ENCODE peak calls at places on chromosomes 1 and 21, in six cellular contexts. L is uterus, P is tibial artery, O is LoVo, B is HS-5, F is D341Med. I is an unnamed sample.

GRCh38 chr1:85857991-85858390 is 149.8 kb upstream of the ZNHIT6 start:
- DNase-seq in L (no peak), P (no peak), O (no peak), B (no peak), F (no peak), I (no peak)

GRCh38 chr1:10236405-10237156 is 26.2 kb downstream of the KIF1B start:
- DNase-seq in L (no peak), P (no peak), O (no peak), B (no peak), F (no peak), I (no peak)

GRCh38 chr1:94633051-94633450 is 91.5 kb upstream of the F3 start:
- DNase-seq in L (no peak), P (no peak), O (no peak), B (no peak), F (no peak), I (no peak)

GRCh38 chr1:236158719-236159118 is 16.4 kb downstream of the GPR137B start:
- DNase-seq in L (no peak), P (no peak), O (no peak), B (no peak), F (no peak), I (no peak)

GRCh38 chr1:196655494-196655893 is 3.7 kb downstream of the CFH start:
- DNase-seq in L (no peak), P (no peak), O (no peak), B (no peak), F (no peak), I (no peak)

GRCh38 chr1:18109058-18109755 is 1.6 kb downstream of the IGSF21 start:
- DNase-seq in L (no peak), P (no peak), O (no peak), B (no peak), F (peak), I (no peak)

GRCh38 chr1:5744911-5745431 is 247.3 kb downstream of the NPHP4 start:
- DNase-seq in L (no peak), P (no peak), O (no peak), B (no peak), F (no peak), I (no peak)

GRCh38 chr21:17607684-17608083 is 5.0 kb downstream of the BTG3 start:
- DNase-seq in L (no peak), P (no peak), O (no peak), B (no peak), F (no peak), I (no peak)

GRCh38 chr21:42120056-42120903 is 49.2 kb downstream of the UMODL1 start:
- DNase-seq in L (no peak), P (no peak), O (no peak), B (no peak), F (no peak), I (no peak)

GRCh38 chr21:25710550-25710949 is 24.2 kb downstream of the ATP5PF start:
- DNase-seq in L (no peak), P (no peak), O (no peak), B (no peak), F (no peak), I (no peak)

GRCh38 chr1:156821801-156822200 is 5.2 kb upstream of the SH2D2A start:
- DNase-seq in L (no peak), P (no peak), O (no peak), B (no peak), F (no peak), I (no peak)

GRCh38 chr1:182802006-182802798 is 12.6 kb downstream of the NPL start:
- DNase-seq in L (no peak), P (no peak), O (no peak), B (no peak), F (no peak), I (no peak)

GRCh38 chr1:107529511-107530149 is 388.8 kb downstream of the NTNG1 start:
- DNase-seq in L (no peak), P (no peak), O (peak), B (no peak), F (peak), I (no peak)

GRCh38 chr1:39943471-39944290 is 11.3 kb upstream of the MFSD2A start:
- DNase-seq in L (no peak), P (no peak), O (peak), B (no peak), F (no peak), I (no peak)

GRCh38 chr1:45620588-45621500 is 3.0 kb downstream of the CCDC17 start:
- DNase-seq in L (no peak), P (no peak), O (no peak), B (no peak), F (no peak), I (no peak)

GRCh38 chr1:12556368-12556930 is 61.6 kb downstream of the DHRS3 start:
- DNase-seq in L (peak), P (peak), O (no peak), B (no peak), F (peak), I (peak)

GRCh38 chr1:169047074-169047473 is 59.4 kb upstream of the ATP1B1 start:
- DNase-seq in L (no peak), P (no peak), O (no peak), B (no peak), F (no peak), I (no peak)

GRCh38 chr1:200411406-200412257 is 1.8 kb upstream of the ZNF281 start:
- DNase-seq in L (no peak), P (no peak), O (peak), B (no peak), F (no peak), I (no peak)

GRCh38 chr21:34887729-34888568 is 161.2 kb downstream of the RUNX1 start:
- DNase-seq in L (peak), P (peak), O (peak), B (peak), F (peak), I (peak)

GRCh38 chr1:78577257-78578100 is 42.8 kb upstream of the IFI44L start:
- DNase-seq in L (no peak), P (no peak), O (no peak), B (no peak), F (no peak), I (no peak)

GRCh38 chr1:111032295-111032897 is 68.7 kb upstream of the LRIF1 start:
- DNase-seq in L (no peak), P (no peak), O (peak), B (no peak), F (peak), I (no peak)

GRCh38 chr1:161885013-161885412 is 118.9 kb downstream of the ATF6 start:
- DNase-seq in L (no peak), P (peak), O (no peak), B (no peak), F (no peak), I (no peak)

GRCh38 chr1:25523512-25523911 is 19.9 kb upstream of the LDLRAP1 start:
- DNase-seq in L (no peak), P (no peak), O (no peak), B (no peak), F (no peak), I (no peak)

GRCh38 chr1:183648042-183648441 is 5.1 kb downstream of the APOBEC4 start:
- DNase-seq in L (no peak), P (no peak), O (no peak), B (no peak), F (no peak), I (no peak)

GRCh38 chr1:172917972-172918371 is 132.8 kb downstream of the TNFSF18 start:
- DNase-seq in L (no peak), P (no peak), O (peak), B (peak), F (no peak), I (no peak)

GRCh38 chr1:236774926-236775325 is 20.2 kb upstream of the MTR start:
- DNase-seq in L (no peak), P (no peak), O (peak), B (no peak), F (peak), I (no peak)

GRCh38 chr1:107963601-107964396 is 1.2 kb downstream of the VAV3 start:
- DNase-seq in L (no peak), P (no peak), O (no peak), B (no peak), F (no peak), I (peak)

GRCh38 chr1:20037877-20038276 is 32.1 kb upstream of the PLA2G5 start:
- DNase-seq in L (no peak), P (no peak), O (no peak), B (no peak), F (no peak), I (no peak)

GRCh38 chr1:5968161-5968736 is 24.0 kb downstream of the NPHP4 start:
- DNase-seq in L (no peak), P (no peak), O (no peak), B (no peak), F (no peak), I (no peak)

GRCh38 chr1:199157494-199157893 is 518.7 kb downstream of the PTPRC start:
- DNase-seq in L (no peak), P (no peak), O (peak), B (no peak), F (no peak), I (no peak)

GRCh38 chr21:16082038-16082816 is 352.4 kb downstream of the USP25 start:
- DNase-seq in L (no peak), P (no peak), O (peak), B (no peak), F (no peak), I (no peak)

GRCh38 chr1:160978510-160978927 is 23.9 kb upstream of the ITLN2 start:
- DNase-seq in L (no peak), P (no peak), O (peak), B (no peak), F (no peak), I (no peak)

GRCh38 chr21:29105218-29105617 is 25.2 kb upstream of the MAP3K7CL start:
- DNase-seq in L (no peak), P (no peak), O (no peak), B (peak), F (no peak), I (no peak)

GRCh38 chr1:230359992-230360391 is 66.1 kb downstream of the PGBD5 start:
- DNase-seq in L (no peak), P (no peak), O (peak), B (peak), F (no peak), I (no peak)